ENCODE peak calls at places on chromosome 13, in six cellular contexts. S is adrenal gland, C is uterus, B is right lobe of liver, G is GM23338, K is endodermal cell. J is an unnamed sample.

GRCh38 chr13:28559636-28560259 is 64.8 kb upstream of the FLT1 start:
- DNase-seq in S (no peak), C (no peak), B (no peak), G (no peak), K (no peak), J (no peak)

GRCh38 chr13:46831588-46832194 is 34.7 kb upstream of the ESD start:
- DNase-seq in S (peak; percentile 22), C (peak; percentile 20), B (no peak), G (peak; percentile 71), K (peak; percentile 78), J (peak; percentile 9)

GRCh38 chr13:44575035-44575434 is 1.1 kb downstream of the TSC22D1 start:
- DNase-seq in S (no peak), C (no peak), B (no peak), G (no peak), K (no peak), J (no peak)

GRCh38 chr13:79011179-79011578 is 352.2 kb upstream of the OBI1 start:
- DNase-seq in S (no peak), C (no peak), B (no peak), G (no peak), K (no peak), J (no peak)

GRCh38 chr13:75226755-75227435 is 255.1 kb downstream of the TBC1D4 start:
- DNase-seq in S (no peak), C (no peak), B (no peak), G (no peak), K (no peak), J (no peak)

GRCh38 chr13:114222461-114222968 is 12.2 kb upstream of the CDC16 start:
- DNase-seq in S (no peak), C (no peak), B (no peak), G (no peak), K (no peak), J (peak; percentile 37)

GRCh38 chr13:100809856-100810255 is 135.3 kb upstream of the TMTC4 start:
- DNase-seq in S (no peak), C (no peak), B (no peak), G (no peak), K (no peak), J (no peak)

GRCh38 chr13:100545684-100546061 is 42.9 kb downstream of the GGACT start:
- DNase-seq in S (no peak), C (no peak), B (no peak), G (no peak), K (no peak), J (no peak)

GRCh38 chr13:110304256-110304655 is 2.7 kb downstream of the COL4A1 start:
- DNase-seq in S (no peak), C (peak; percentile 40), B (no peak), G (no peak), K (no peak), J (no peak)

GRCh38 chr13:114259974-114260373 is 21.4 kb upstream of the UPF3A start:
- DNase-seq in S (no peak), C (no peak), B (no peak), G (no peak), K (no peak), J (no peak)

GRCh38 chr13:80363890-80364503 is 23.1 kb upstream of the SPRY2 start:
- DNase-seq in S (no peak), C (no peak), B (no peak), G (peak; percentile 67), K (no peak), J (no peak)

GRCh38 chr13:107461751-107462150 is 753.6 kb downstream of the LIG4 start:
- DNase-seq in S (no peak), C (no peak), B (no peak), G (no peak), K (no peak), J (no peak)

GRCh38 chr13:41859555-41859954 is 101.4 kb downstream of the VWA8 start:
- DNase-seq in S (no peak), C (no peak), B (no peak), G (no peak), K (no peak), J (no peak)

GRCh38 chr13:34412295-34412694 is 529.8 kb upstream of the NBEA start:
- DNase-seq in S (no peak), C (no peak), B (no peak), G (no peak), K (no peak), J (no peak)

GRCh38 chr13:71864981-71865857 is 1.8 kb downstream of the DACH1 start:
- DNase-seq in S (peak; percentile 27), C (peak; percentile 18), B (peak; percentile 38), G (peak; percentile 62), K (peak; percentile 77), J (no peak)

GRCh38 chr13:27425918-27426630 is 1.7 kb downstream of the GTF3A start:
- DNase-seq in S (peak; percentile 83), C (peak; percentile 39), B (peak; percentile 81), G (peak; percentile 73), K (peak; percentile 83), J (peak; percentile 63)

GRCh38 chr13:75345191-75345590 is 136.8 kb downstream of the TBC1D4 start:
- DNase-seq in S (no peak), C (no peak), B (no peak), G (no peak), K (no peak), J (no peak)

DNA sequence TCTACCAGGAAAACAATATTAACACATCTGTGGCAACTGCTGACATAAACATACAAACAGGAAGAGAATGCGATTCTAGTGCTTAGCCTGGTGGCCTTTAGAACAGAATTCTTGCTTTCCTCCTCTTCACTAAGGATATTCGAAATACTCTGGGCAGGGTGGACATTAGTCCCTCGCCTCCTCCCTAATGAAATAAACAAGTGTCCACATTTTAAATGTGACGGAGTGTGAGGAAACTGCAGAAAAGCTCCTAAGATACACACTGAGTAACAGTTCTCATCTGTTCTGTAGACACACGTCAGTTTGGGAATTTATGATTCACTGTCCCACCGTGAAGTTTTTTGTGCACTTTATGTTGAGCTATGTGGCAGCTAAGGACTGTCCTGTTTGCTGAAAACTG is 639 bp downstream of the STARD13 start:
- DNase-seq in S (no peak), C (no peak), B (no peak), G (no peak), K (no peak), J (no peak)
- H3K4me3 ChIP-seq in S (peak overlapping the region; percentile 65), C (peak overlapping the region; percentile 56), B (peak overlapping the region; percentile 65), G (peak overlapping the region; percentile 44), K (peak overlapping the region; percentile 80), J (peak overlapping the region; percentile 79)

DNA sequence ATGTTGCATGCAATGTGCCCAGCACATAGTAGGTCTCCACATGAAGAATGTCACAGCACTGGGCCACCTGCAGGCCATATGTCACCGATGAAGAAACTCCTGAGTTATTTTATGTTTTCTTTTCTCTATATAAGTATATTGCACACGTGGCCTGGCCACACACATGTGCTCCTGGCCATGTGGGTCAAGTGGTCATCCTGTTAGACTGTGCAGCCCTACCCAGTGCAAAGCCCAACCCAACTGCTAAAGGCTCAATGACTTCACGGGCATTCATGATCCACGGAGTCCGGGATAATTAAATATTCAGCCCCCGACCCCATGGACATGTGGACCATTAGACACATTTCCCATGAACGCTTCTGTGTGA is 163.2 kb downstream of the TEX29 start:
- DNase-seq in S (no peak), C (no peak), B (no peak), G (no peak), K (no peak), J (no peak)
- H3K27me3 ChIP-seq in S (no peaks in the 10 kb centered on the region), C (no peaks in the 10 kb centered on the region), B (no peaks in the 10 kb centered on the region), G (no peaks in the 10 kb centered on the region), K (no peaks in the 10 kb centered on the region), J (no peaks in the 10 kb centered on the region)

GRCh38 chr13:49789961-49790360 is 2.5 kb downstream of the KPNA3 start:
- DNase-seq in S (no peak), C (no peak), B (no peak), G (no peak), K (no peak), J (no peak)
- H3K4me3 ChIP-seq in S (no peak overlapping the region), C (no peak overlapping the region), B (no peak overlapping the region), G (peak overlapping the region; percentile 79), K (peak overlapping the region; percentile 98), J (no peak overlapping the region)

GRCh38 chr13:25037057-25037813 is 58.7 kb upstream of the PABPC3 start:
- DNase-seq in S (peak; percentile 45), C (no peak), B (peak; percentile 28), G (peak; percentile 90), K (peak; percentile 79), J (no peak)
- H3K27me3 ChIP-seq in S (peaks cover 13% of the 10 kb centered on the region), C (no peaks in the 10 kb centered on the region), B (peaks cover 7% of the 10 kb centered on the region), G (no peaks in the 10 kb centered on the region), K (no peaks in the 10 kb centered on the region), J (no peaks in the 10 kb centered on the region)

GRCh38 chr13:77698211-77699058 is 948 bp downstream of the SLAIN1 start:
- DNase-seq in S (peak; percentile 35), C (peak; percentile 18), B (peak; percentile 51), G (peak; percentile 62), K (peak; percentile 84), J (peak; percentile 58)

GRCh38 chr13:77696863-77697207 is 652 bp upstream of the SLAIN1 start:
- DNase-seq in S (no peak), C (no peak), B (no peak), G (no peak), K (no peak), J (no peak)

GRCh38 chr13:77696006-77696862 is 1.3 kb upstream of the SLAIN1 start:
- DNase-seq in S (no peak), C (no peak), B (no peak), G (peak; percentile 64), K (peak; percentile 44), J (peak; percentile 32)

GRCh38 chr13:77699059-77699680 is 1.7 kb downstream of the SLAIN1 start:
- DNase-seq in S (no peak), C (no peak), B (no peak), G (no peak), K (no peak), J (no peak)

GRCh38 chr13:77697208-77698103 is at the start of gene SLAIN1:
- DNase-seq in S (peak; percentile 80), C (peak; percentile 74), B (peak; percentile 87), G (peak; percentile 94), K (peak; percentile 97), J (peak; percentile 90)
- H3K4me3 ChIP-seq in S (peak within 1 kb of the TSS; percentile 51), C (peak within 1 kb of the TSS; percentile 36), B (peak within 1 kb of the TSS; percentile 74), G (peak within 1 kb of the TSS; percentile 85), K (peak within 1 kb of the TSS; percentile 89), J (peak within 1 kb of the TSS; percentile 94)

J was measured in GM06990.